ENCODE peak calls at places on chromosome 12, in five cellular contexts. One of them, this sample, is unnamed.

GRCh38 chr12:45425426-45425825 is 209.5 kb downstream of the ANO6 start:
- DNase-seq in GM03348: peak; percentile 47
- DNase-seq in HEK293T: no peak
- DNase-seq in NCI-H774: no peak
- DNase-seq in iPS-NIHi11: no peak
- DNase-seq in this sample: no peak

GRCh38 chr12:19695244-19696098 is 256.2 kb downstream of the AEBP2 start:
- DNase-seq in GM03348: peak; percentile 39
- DNase-seq in HEK293T: no peak
- DNase-seq in NCI-H774: no peak
- DNase-seq in iPS-NIHi11: no peak
- DNase-seq in this sample: no peak

GRCh38 chr12:104279164-104279563 is 24.4 kb upstream of the EID3 start:
- DNase-seq in GM03348: no peak
- DNase-seq in HEK293T: no peak
- DNase-seq in NCI-H774: no peak
- DNase-seq in iPS-NIHi11: no peak
- DNase-seq in this sample: no peak

GRCh38 chr12:58873496-58873895 is 46.8 kb downstream of the LRIG3 start:
- DNase-seq in GM03348: no peak
- DNase-seq in HEK293T: no peak
- DNase-seq in NCI-H774: no peak
- DNase-seq in iPS-NIHi11: no peak
- DNase-seq in this sample: no peak

GRCh38 chr12:85424581-85425348 is 144.7 kb downstream of the ALX1 start:
- DNase-seq in GM03348: peak; percentile 19
- DNase-seq in HEK293T: peak; percentile 21
- DNase-seq in NCI-H774: no peak
- DNase-seq in iPS-NIHi11: peak; percentile 7
- DNase-seq in this sample: no peak

GRCh38 chr12:112466011-112466422 is 47.3 kb downstream of the PTPN11 start:
- DNase-seq in GM03348: no peak
- DNase-seq in HEK293T: no peak
- DNase-seq in NCI-H774: peak; percentile 78
- DNase-seq in iPS-NIHi11: no peak
- DNase-seq in this sample: no peak

GRCh38 chr12:64900540-64900939 is 76.1 kb downstream of the TBC1D30 start:
- DNase-seq in GM03348: peak; percentile 36
- DNase-seq in HEK293T: no peak
- DNase-seq in NCI-H774: no peak
- DNase-seq in iPS-NIHi11: no peak
- DNase-seq in this sample: no peak

GRCh38 chr12:12167847-12168246 is 97.1 kb downstream of the BCL2L14 start:
- DNase-seq in GM03348: no peak
- DNase-seq in HEK293T: no peak
- DNase-seq in NCI-H774: peak; percentile 45
- DNase-seq in iPS-NIHi11: no peak
- DNase-seq in this sample: no peak

GRCh38 chr12:89544730-89545184 is 18.9 kb upstream of the POC1B start:
- DNase-seq in GM03348: no peak
- DNase-seq in HEK293T: no peak
- DNase-seq in NCI-H774: peak; percentile 19
- DNase-seq in iPS-NIHi11: peak; percentile 26
- DNase-seq in this sample: peak; percentile 83

GRCh38 chr12:30974746-30975500 is 48.4 kb downstream of the TSPAN11 start:
- DNase-seq in GM03348: no peak
- DNase-seq in HEK293T: no peak
- DNase-seq in NCI-H774: no peak
- DNase-seq in iPS-NIHi11: no peak
- DNase-seq in this sample: no peak

GRCh38 chr12:14846042-14846587 is 2.8 kb upstream of the ART4 start:
- DNase-seq in GM03348: no peak
- DNase-seq in HEK293T: no peak
- DNase-seq in NCI-H774: no peak
- DNase-seq in iPS-NIHi11: no peak
- DNase-seq in this sample: no peak

GRCh38 chr12:26798013-26798412 is 35.0 kb downstream of the ITPR2 start:
- DNase-seq in GM03348: no peak
- DNase-seq in HEK293T: no peak
- DNase-seq in NCI-H774: no peak
- DNase-seq in iPS-NIHi11: no peak
- DNase-seq in this sample: no peak

GRCh38 chr12:93072340-93072739 is 143.2 kb upstream of the EEA1 start:
- DNase-seq in GM03348: no peak
- DNase-seq in HEK293T: no peak
- DNase-seq in NCI-H774: no peak
- DNase-seq in iPS-NIHi11: no peak
- DNase-seq in this sample: no peak

GRCh38 chr12:212799-213526 is 994 bp downstream of the SLC6A12 start:
- DNase-seq in GM03348: no peak
- DNase-seq in HEK293T: no peak
- DNase-seq in NCI-H774: no peak
- DNase-seq in iPS-NIHi11: peak; percentile 39
- DNase-seq in this sample: no peak

GRCh38 chr12:68755536-68756243 is 9.7 kb downstream of the SLC35E3 start:
- DNase-seq in GM03348: no peak
- DNase-seq in HEK293T: no peak
- DNase-seq in NCI-H774: no peak
- DNase-seq in iPS-NIHi11: no peak
- DNase-seq in this sample: no peak

GRCh38 chr12:132362966-132363660 is 33.7 kb upstream of the GALNT9 start:
- DNase-seq in GM03348: no peak
- DNase-seq in HEK293T: no peak
- DNase-seq in NCI-H774: no peak
- DNase-seq in iPS-NIHi11: no peak
- DNase-seq in this sample: no peak

GRCh38 chr12:132397934-132398385 is 68.6 kb upstream of the GALNT9 start:
- DNase-seq in GM03348: no peak
- DNase-seq in HEK293T: no peak
- DNase-seq in NCI-H774: no peak
- DNase-seq in iPS-NIHi11: no peak
- DNase-seq in this sample: no peak

GRCh38 chr12:32671930-32672785 is 6.9 kb upstream of the DNM1L start:
- DNase-seq in GM03348: peak; percentile 85
- DNase-seq in HEK293T: peak; percentile 54
- DNase-seq in NCI-H774: peak; percentile 81
- DNase-seq in iPS-NIHi11: peak; percentile 69
- DNase-seq in this sample: no peak

GRCh38 chr12:133130808-133131128 is 341 bp downstream of the ZNF10 start:
- DNase-seq in GM03348: no peak
- DNase-seq in HEK293T: no peak
- DNase-seq in NCI-H774: no peak
- DNase-seq in iPS-NIHi11: peak; percentile 5
- DNase-seq in this sample: no peak

GRCh38 chr12:124152733-124153132 is 142.2 kb upstream of the RFLNA start:
- DNase-seq in GM03348: peak; percentile 33
- DNase-seq in HEK293T: no peak
- DNase-seq in NCI-H774: no peak
- DNase-seq in iPS-NIHi11: no peak
- DNase-seq in this sample: no peak

GRCh38 chr12:117724545-117724944 is 244.2 kb downstream of the KSR2 start:
- DNase-seq in GM03348: no peak
- DNase-seq in HEK293T: no peak
- DNase-seq in NCI-H774: no peak
- DNase-seq in iPS-NIHi11: no peak
- DNase-seq in this sample: no peak

GRCh38 chr12:43338848-43339526 is 213.0 kb downstream of the ADAMTS20 start:
- DNase-seq in GM03348: peak; percentile 51
- DNase-seq in HEK293T: peak; percentile 52
- DNase-seq in NCI-H774: peak; percentile 57
- DNase-seq in iPS-NIHi11: peak; percentile 49
- DNase-seq in this sample: no peak

GRCh38 chr12:124611559-124612391 is 44.4 kb upstream of the NCOR2 start:
- DNase-seq in GM03348: no peak
- DNase-seq in HEK293T: no peak
- DNase-seq in NCI-H774: no peak
- DNase-seq in iPS-NIHi11: no peak
- DNase-seq in this sample: no peak

GRCh38 chr12:90833228-90833627 is 121.7 kb downstream of the CCER1 start:
- DNase-seq in GM03348: no peak
- DNase-seq in HEK293T: no peak
- DNase-seq in NCI-H774: no peak
- DNase-seq in iPS-NIHi11: no peak
- DNase-seq in this sample: no peak

GRCh38 chr12:31749024-31749704 is 20.3 kb upstream of the AMN1 start:
- DNase-seq in GM03348: peak; percentile 87
- DNase-seq in HEK293T: no peak
- DNase-seq in NCI-H774: peak; percentile 99
- DNase-seq in iPS-NIHi11: peak; percentile 70
- DNase-seq in this sample: no peak

GRCh38 chr12:53186745-53187144 is 6.0 kb upstream of the CSAD start:
- DNase-seq in GM03348: no peak
- DNase-seq in HEK293T: no peak
- DNase-seq in NCI-H774: no peak
- DNase-seq in iPS-NIHi11: no peak
- DNase-seq in this sample: no peak

GRCh38 chr12:60059180-60059579 is 463.4 kb downstream of the SLC16A7 start:
- DNase-seq in GM03348: no peak
- DNase-seq in HEK293T: no peak
- DNase-seq in NCI-H774: no peak
- DNase-seq in iPS-NIHi11: no peak
- DNase-seq in this sample: no peak

GRCh38 chr12:132604108-132605054 is 6.0 kb downstream of the LRCOL1 start:
- DNase-seq in GM03348: no peak
- DNase-seq in HEK293T: no peak
- DNase-seq in NCI-H774: no peak
- DNase-seq in iPS-NIHi11: no peak
- DNase-seq in this sample: no peak

GRCh38 chr12:9751204-9752144 is 9.2 kb downstream of the CD69 start:
- DNase-seq in GM03348: peak; percentile 54
- DNase-seq in HEK293T: no peak
- DNase-seq in NCI-H774: peak; percentile 10
- DNase-seq in iPS-NIHi11: peak; percentile 46
- DNase-seq in this sample: no peak

GRCh38 chr12:119008691-119009221 is 27.4 kb downstream of the SRRM4 start:
- DNase-seq in GM03348: no peak
- DNase-seq in HEK293T: no peak
- DNase-seq in NCI-H774: no peak
- DNase-seq in iPS-NIHi11: peak; percentile 47
- DNase-seq in this sample: peak; percentile 92

GRCh38 chr12:93198086-93198485 is 179.6 kb upstream of the NUDT4 start:
- DNase-seq in GM03348: peak; percentile 64
- DNase-seq in HEK293T: no peak
- DNase-seq in NCI-H774: no peak
- DNase-seq in iPS-NIHi11: no peak
- DNase-seq in this sample: no peak

GRCh38 chr12:57299514-57300016 is 48.6 kb upstream of the STAC3 start:
- DNase-seq in GM03348: no peak
- DNase-seq in HEK293T: no peak
- DNase-seq in NCI-H774: no peak
- DNase-seq in iPS-NIHi11: peak; percentile 49
- DNase-seq in this sample: no peak

GRCh38 chr12:45315462-45315861 is 99.6 kb downstream of the ANO6 start:
- DNase-seq in GM03348: no peak
- DNase-seq in HEK293T: no peak
- DNase-seq in NCI-H774: no peak
- DNase-seq in iPS-NIHi11: no peak
- DNase-seq in this sample: no peak

GRCh38 chr12:132153501-132154340 is 9.5 kb downstream of the NOC4L start:
- DNase-seq in GM03348: peak; percentile 89
- DNase-seq in HEK293T: peak; percentile 86
- DNase-seq in NCI-H774: peak; percentile 78
- DNase-seq in iPS-NIHi11: peak; percentile 98
- DNase-seq in this sample: peak; percentile 92

GRCh38 chr12:105580841-105581352 is 250.4 kb downstream of the C12orf75 start:
- DNase-seq in GM03348: no peak
- DNase-seq in HEK293T: no peak
- DNase-seq in NCI-H774: no peak
- DNase-seq in iPS-NIHi11: peak; percentile 25
- DNase-seq in this sample: no peak

GRCh38 chr12:31206038-31206670 is 119.8 kb downstream of the SINHCAF start:
- DNase-seq in GM03348: no peak
- DNase-seq in HEK293T: no peak
- DNase-seq in NCI-H774: peak; percentile 73
- DNase-seq in iPS-NIHi11: peak; percentile 58
- DNase-seq in this sample: no peak

GRCh38 chr12:21938879-21939278 is 2.3 kb downstream of the ABCC9 start:
- DNase-seq in GM03348: no peak
- DNase-seq in HEK293T: no peak
- DNase-seq in NCI-H774: no peak
- DNase-seq in iPS-NIHi11: no peak
- DNase-seq in this sample: no peak

This sample was measured in ecto neural progenitor cell.